ENCODE peak calls at places on chromosomes 12 and 14, in five cellular contexts. J is coronary artery, N is testis, O is RWPE2, Y is tibial nerve. X is an unnamed sample.

GRCh38 chr12:124233846-124234620 is 60.9 kb upstream of the RFLNA start:
- DNase-seq in J (no peak), O (no peak), N (no peak), Y (no peak), X (no peak)

GRCh38 chr14:33805593-33805992 is 145.3 kb downstream of the EGLN3 start:
- DNase-seq in Y (no peak), N (no peak), J (no peak), O (no peak), X (no peak)

GRCh38 chr14:90721619-90722305 is 94.5 kb downstream of the TTC7B start:
- DNase-seq in Y (no peak), O (no peak), N (no peak), J (no peak), X (no peak)

GRCh38 chr14:61988240-61988639 is 226.0 kb downstream of the SNAPC1 start:
- DNase-seq in J (no peak), Y (no peak), O (no peak), N (no peak), X (no peak)

GRCh38 chr12:11706509-11707331 is 57.2 kb downstream of the ETV6 start:
- DNase-seq in J (no peak), Y (no peak), O (no peak), N (no peak), X (no peak)

GRCh38 chr12:4288296-4289019 is 14.9 kb downstream of the CCND2 start:
- DNase-seq in O (no peak), Y (no peak), J (no peak), N (no peak), X (no peak)

GRCh38 chr14:104793703-104793959 is 1.9 kb downstream of the AKT1 start:
- DNase-seq in N (no peak), Y (no peak), J (no peak), O (no peak), X (no peak)

GRCh38 chr14:61152851-61153364 is 128.2 kb downstream of the TMEM30B start:
- DNase-seq in J (no peak), N (no peak), Y (no peak), O (no peak), X (no peak)

GRCh38 chr12:119869720-119870119 is 7.4 kb downstream of the CIT start:
- DNase-seq in O (peak), Y (no peak), N (no peak), J (no peak), X (no peak)

GRCh38 chr12:95446511-95446910 is 27.4 kb upstream of the METAP2 start:
- DNase-seq in O (no peak), J (no peak), N (peak), Y (peak), X (no peak)

GRCh38 chr14:50544911-50545310 is 12.5 kb upstream of the MAP4K5 start:
- DNase-seq in Y (no peak), J (no peak), N (no peak), O (no peak), X (no peak)

GRCh38 chr14:92556255-92556741 is 42.7 kb downstream of the RIN3 start:
- DNase-seq in O (no peak), Y (no peak), J (no peak), N (no peak), X (no peak)
- H3K27ac ChIP-seq in O (no peak), Y (no peak), J (no peak), N (no peak), X (no peak)

DNA sequence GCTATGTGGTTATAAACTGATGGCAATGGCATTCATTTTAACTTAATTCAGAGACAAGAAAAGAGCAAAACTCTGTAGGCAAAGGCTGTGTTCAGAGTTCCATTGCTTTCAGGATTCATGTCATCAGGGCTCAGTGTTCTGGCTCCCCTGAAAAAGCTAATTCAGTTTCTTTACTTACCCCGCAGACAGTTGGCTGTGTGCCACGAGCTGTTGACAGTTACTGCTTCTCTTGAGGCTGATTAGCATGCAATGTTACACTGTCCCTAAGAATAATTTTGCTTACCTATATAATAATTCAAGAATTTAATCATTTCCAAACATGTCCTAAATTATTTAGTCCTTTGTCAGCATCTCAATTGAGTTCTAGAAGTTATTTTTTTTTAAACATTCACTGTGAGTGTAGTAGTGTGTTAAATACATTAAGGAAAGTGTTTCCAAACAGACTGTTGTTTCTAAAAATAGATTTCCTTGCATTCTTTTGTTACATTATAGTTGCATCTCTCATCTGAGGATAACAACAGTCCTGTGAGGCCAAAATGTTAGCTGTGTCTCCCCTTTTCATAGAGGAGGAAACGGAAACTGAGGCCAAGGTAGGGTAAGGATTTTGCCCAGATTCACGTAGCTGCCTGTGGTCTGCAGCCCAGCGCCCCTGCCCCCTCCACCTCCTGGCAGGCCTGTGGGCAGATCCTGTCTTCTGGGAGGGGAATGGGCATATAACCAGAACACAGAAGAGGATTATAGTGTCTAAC is 98.6 kb downstream of the PELI2 start:
- DNase-seq in Y (peak), J (no peak), O (no peak), N (peak), X (no peak)
- H3K4me3 ChIP-seq in Y (no peak), J (no peak), O (no peak), N (no peak), X (no peak)

GRCh38 chr14:81435578-81436295 is 35.6 kb upstream of the STON2 start:
- DNase-seq in O (peak), Y (no peak), J (no peak), N (peak), X (peak)
- TF ChIP-seq CTCF in O (peak), Y (no peak), J (no peak), N (no peak), X (no peak)

GRCh38 chr12:52236386-52237050 is 3.5 kb downstream of the KRT7 start:
- DNase-seq in N (no peak), J (no peak), Y (no peak), O (peak), X (no peak)
- H3K27ac ChIP-seq in N (no peak), J (peak), Y (no peak), O (peak), X (no peak)

GRCh38 chr12:56632701-56633464 is 2.8 kb upstream of the BAZ2A start:
- DNase-seq in N (no peak), O (no peak), J (no peak), Y (no peak), X (no peak)
- H3K4me3 ChIP-seq in N (no peak), O (no peak), J (peak), Y (peak), X (peak)

GRCh38 chr14:94461526-94462218 is 9.1 kb upstream of the SERPINA11 start:
- DNase-seq in O (no peak), J (peak), N (no peak), Y (no peak), X (no peak)

GRCh38 chr14:94464290-94464689 is 11.7 kb upstream of the SERPINA11 start:
- DNase-seq in Y (no peak), N (no peak), J (no peak), O (peak), X (no peak)

GRCh38 chr14:94462219-94462551 is 9.6 kb upstream of the SERPINA11 start:
- DNase-seq in O (no peak), N (no peak), J (no peak), Y (no peak), X (no peak)

GRCh38 chr14:94465042-94465441 is 11.0 kb downstream of the SERPINA9 start:
- DNase-seq in N (no peak), Y (no peak), J (peak), O (no peak), X (no peak)

DNA sequence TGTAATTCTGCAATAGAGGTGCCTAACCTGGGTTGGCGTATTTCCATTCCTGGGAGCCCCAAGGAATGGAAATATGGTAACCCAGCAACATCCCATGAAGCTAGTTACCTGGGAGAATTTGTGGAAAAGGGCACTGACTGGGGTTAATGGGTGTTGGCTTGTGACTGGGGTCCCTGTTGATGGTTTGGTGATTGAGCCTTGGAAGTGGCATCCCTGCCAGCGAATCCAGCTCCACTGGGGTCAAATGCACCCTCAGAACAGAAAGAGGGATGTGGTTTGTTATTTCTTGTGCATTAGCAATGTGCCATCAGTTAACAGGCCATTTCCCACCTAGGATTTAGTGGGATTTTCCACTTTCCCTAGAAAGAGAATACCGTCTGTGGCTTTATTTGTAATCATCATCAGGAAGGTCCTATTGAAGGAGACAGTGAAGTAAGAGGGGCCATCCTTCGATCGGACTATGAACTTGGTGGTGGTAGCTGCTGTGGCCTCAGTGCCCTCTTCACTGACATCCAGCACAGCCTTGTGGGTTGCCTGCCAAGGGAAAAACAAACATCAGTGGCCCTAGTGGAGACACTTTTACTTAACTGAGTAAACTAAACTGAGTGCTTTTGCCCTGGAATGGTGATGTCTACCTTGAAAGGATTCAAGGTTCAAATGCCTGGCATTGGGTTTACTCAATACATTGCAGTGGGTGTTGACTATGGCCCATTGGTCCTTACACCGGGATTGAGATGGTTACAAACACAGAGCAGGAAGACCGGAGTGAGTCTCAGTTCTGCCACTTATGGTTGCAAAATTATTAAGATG is 10.4 kb upstream of the SERPINA11 start:
- DNase-seq in Y (no peak), J (peak), O (no peak), N (no peak), X (no peak)
- TF ChIP-seq CTCF in Y (no peak), J (no peak), O (no peak), N (no peak), X (no peak)

GRCh38 chr14:63179383-63179782 is 24.9 kb upstream of the RHOJ start:
- DNase-seq in O (no peak), N (no peak), Y (no peak), J (no peak), X (no peak)
- H3K27ac ChIP-seq in O (peak), N (no peak), Y (peak), J (no peak), X (no peak)

DNA sequence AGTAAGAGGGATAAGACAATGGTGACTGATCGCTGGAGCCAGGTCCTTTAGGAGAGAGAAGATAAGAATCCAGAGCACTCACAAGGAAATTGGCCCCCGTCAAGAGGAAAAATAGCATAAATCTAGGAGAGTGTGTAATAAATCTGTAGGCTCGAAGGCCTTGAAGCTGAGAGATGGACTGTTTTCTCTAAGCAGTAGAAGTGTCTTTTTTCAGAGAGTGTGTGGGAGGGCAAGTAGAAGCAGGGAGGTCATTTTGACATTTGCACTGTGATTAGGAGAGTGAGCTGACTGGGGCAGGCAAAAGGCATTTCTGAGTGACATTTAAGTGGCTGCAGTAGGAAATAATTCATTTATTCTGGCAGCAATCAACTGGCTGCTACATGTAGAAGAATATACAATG is 78.0 kb upstream of the DDHD1 start:
- DNase-seq in O (no peak), J (no peak), N (peak), Y (no peak), X (no peak)
- H3K4me3 ChIP-seq in O (no peak), J (no peak), N (no peak), Y (no peak), X (no peak)

GRCh38 chr14:74784634-74785033 is 21.5 kb downstream of the YLPM1 start:
- DNase-seq in J (no peak), O (no peak), N (no peak), Y (no peak), X (no peak)

GRCh38 chr14:74785056-74785613 is 22.0 kb downstream of the YLPM1 start:
- DNase-seq in N (no peak), J (no peak), Y (no peak), O (no peak), X (no peak)

GRCh38 chr14:74792249-74793039 is 29.3 kb downstream of the YLPM1 start:
- DNase-seq in J (no peak), O (no peak), Y (no peak), N (no peak), X (no peak)

DNA sequence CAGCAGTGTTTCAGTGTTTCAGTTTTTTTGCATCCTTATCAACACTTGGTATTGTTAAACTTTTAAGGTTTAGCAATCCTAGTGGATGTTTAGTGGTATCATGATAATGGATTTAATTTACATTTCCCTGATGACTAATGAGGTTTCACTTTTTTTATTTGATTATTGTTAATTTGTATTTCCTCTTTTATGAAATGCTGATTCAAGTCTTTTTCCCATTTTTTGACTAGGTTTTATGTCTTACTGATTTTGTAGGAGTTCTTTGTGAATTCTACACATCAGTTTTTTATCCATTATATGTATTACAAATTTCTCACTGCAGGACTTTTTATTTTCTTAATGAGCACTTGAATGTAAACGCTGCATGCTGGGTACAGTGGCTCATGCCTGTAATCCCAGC is 23.8 kb downstream of the YLPM1 start:
- DNase-seq in J (no peak), O (no peak), Y (no peak), N (no peak), X (no peak)
- TF ChIP-seq CTCF in J (no peak), O (no peak), Y (no peak), N (no peak), X (no peak)

GRCh38 chr12:122974274-122974891 is 661 bp upstream of the OGFOD2 start:
- DNase-seq in N (peak), Y (peak), O (peak), J (peak), X (peak)

GRCh38 chr12:122977153-122977552 is 2.1 kb downstream of the OGFOD2 start:
- DNase-seq in J (no peak), O (no peak), N (no peak), Y (no peak), X (no peak)

GRCh38 chr12:122976648-122976975 is 1.6 kb downstream of the OGFOD2 start:
- DNase-seq in N (no peak), O (peak), Y (no peak), J (no peak), X (no peak)

GRCh38 chr12:122974892-122975789 is at the start of gene OGFOD2:
- DNase-seq in J (peak), Y (peak), O (peak), N (peak), X (peak)

DNA sequence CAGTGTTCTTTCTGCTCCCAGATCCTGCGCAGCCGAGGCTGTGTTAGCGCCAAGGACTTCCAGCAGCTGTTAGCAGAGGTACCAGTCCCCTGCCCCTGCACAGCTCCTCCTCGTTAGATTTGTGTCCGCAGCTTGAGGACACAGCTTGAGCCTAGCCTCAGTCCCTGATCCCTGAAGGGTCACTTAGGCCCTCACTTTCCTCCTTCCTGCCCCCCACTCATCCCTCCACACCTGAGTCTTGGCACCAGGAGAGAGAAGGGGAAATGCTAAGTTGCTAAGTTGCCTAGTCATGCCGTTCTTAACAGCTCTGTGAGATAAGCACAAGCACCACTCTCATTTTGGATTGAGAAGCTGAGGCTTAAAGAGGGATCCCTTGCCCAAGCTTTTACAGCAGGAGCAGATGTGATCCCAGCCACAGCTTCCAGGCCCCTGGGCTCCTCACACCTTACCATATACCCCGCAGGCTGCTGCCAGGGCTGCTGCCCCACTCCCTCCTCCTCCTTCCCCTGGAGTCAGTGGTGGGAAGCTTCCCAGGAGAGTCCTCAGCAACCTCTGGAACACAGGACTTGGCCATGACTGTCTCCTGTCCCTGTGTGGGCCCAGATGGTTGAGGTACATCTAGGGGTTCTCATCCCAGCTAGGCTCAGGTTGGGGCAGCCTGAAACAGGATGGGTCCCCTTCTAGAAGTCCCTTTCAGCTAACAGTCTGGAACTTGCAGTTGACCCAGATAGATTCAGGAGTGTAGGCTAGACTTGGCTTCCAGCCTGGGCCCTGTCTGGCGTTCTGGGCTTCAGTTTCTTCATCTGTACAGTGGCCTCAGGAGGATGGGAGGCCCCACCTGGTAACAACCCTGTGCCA is 975 bp downstream of the OGFOD2 start:
- DNase-seq in Y (no peak), N (no peak), O (no peak), J (no peak), X (no peak)
- H3K27ac ChIP-seq in Y (peak), N (peak), O (peak), J (peak), X (peak)